ENCODE peak calls at places on chromosome 20, in six cellular contexts. Y, N, O, I, P and T are unnamed samples.

GRCh38 chr20:47392015-47392720 is 35.7 kb upstream of the ZMYND8 start:
- DNase-seq in Y (no peak), N (peak; percentile 89), O (peak; percentile 99), I (no peak), P (peak; percentile 97), T (no peak)

GRCh38 chr20:29750268-29750899 is 1507.1 kb upstream of the DEFB115 start:
- DNase-seq in Y (no peak), N (no peak), O (no peak), I (no peak), P (no peak), T (no peak)

GRCh38 chr20:59055302-59055701 is 12.7 kb upstream of the PRELID3B start:
- DNase-seq in Y (no peak), N (no peak), O (peak; percentile 50), I (no peak), P (peak; percentile 37), T (peak; percentile 25)

GRCh38 chr20:11537032-11537431 is 380.7 kb upstream of the BTBD3 start:
- DNase-seq in Y (no peak), N (no peak), O (no peak), I (no peak), P (no peak), T (no peak)

GRCh38 chr20:57841297-57841866 is 131.6 kb upstream of the PMEPA1 start:
- DNase-seq in Y (no peak), N (no peak), O (no peak), I (no peak), P (no peak), T (no peak)

GRCh38 chr20:48153523-48153922 is 368.2 kb upstream of the SULF2 start:
- DNase-seq in Y (no peak), N (no peak), O (no peak), I (no peak), P (no peak), T (no peak)

GRCh38 chr20:13259921-13260320 is 38.8 kb downstream of the ISM1 start:
- DNase-seq in Y (no peak), N (no peak), O (no peak), I (no peak), P (no peak), T (no peak)

GRCh38 chr20:50520222-50520877 is 10.2 kb downstream of the PTPN1 start:
- DNase-seq in Y (no peak), N (no peak), O (no peak), I (no peak), P (no peak), T (no peak)

GRCh38 chr20:44454301-44454963 is 21.2 kb upstream of the TTPAL start:
- DNase-seq in Y (no peak), N (no peak), O (no peak), I (no peak), P (no peak), T (no peak)

GRCh38 chr20:1894471-1894950 is 696 bp upstream of the SIRPA start:
- DNase-seq in Y (peak; percentile 45), N (no peak), O (peak; percentile 71), I (peak; percentile 46), P (peak; percentile 59), T (peak; percentile 69)

GRCh38 chr20:59988141-59988540 is 29.9 kb downstream of the CDH26 start:
- DNase-seq in Y (no peak), N (no peak), O (peak; percentile 67), I (no peak), P (peak; percentile 11), T (no peak)

GRCh38 chr20:44291754-44292153 is 19.2 kb downstream of the FITM2 start:
- DNase-seq in Y (no peak), N (no peak), O (no peak), I (no peak), P (no peak), T (no peak)

GRCh38 chr20:3747471-3747870 is 15.0 kb downstream of the HSPA12B start:
- DNase-seq in Y (no peak), N (no peak), O (no peak), I (no peak), P (no peak), T (no peak)

GRCh38 chr20:53949319-53949839 is 121.0 kb downstream of the BCAS1 start:
- DNase-seq in Y (no peak), N (peak; percentile 83), O (peak; percentile 95), I (no peak), P (peak; percentile 94), T (peak; percentile 41)

GRCh38 chr20:44247131-44247571 is at the start of gene GDAP1L1:
- DNase-seq in Y (no peak), N (no peak), O (no peak), I (peak; percentile 40), P (no peak), T (peak; percentile 32)

GRCh38 chr20:20687319-20687718 is 25.1 kb downstream of the RALGAPA2 start:
- DNase-seq in Y (no peak), N (no peak), O (no peak), I (no peak), P (no peak), T (no peak)

GRCh38 chr20:58718121-58718563 is 25.5 kb downstream of the NPEPL1 start:
- DNase-seq in Y (no peak), N (no peak), O (no peak), I (peak; percentile 12), P (no peak), T (no peak)

GRCh38 chr20:54555150-54555549 is 79.8 kb downstream of the DOK5 start:
- DNase-seq in Y (no peak), N (no peak), O (no peak), I (no peak), P (no peak), T (no peak)

GRCh38 chr20:57092112-57092899 is 174.1 kb downstream of the BMP7 start:
- DNase-seq in Y (no peak), N (no peak), O (peak; percentile 54), I (peak; percentile 77), P (peak; percentile 26), T (peak; percentile 24)

GRCh38 chr20:47295921-47296426 is 60.5 kb downstream of the ZMYND8 start:
- DNase-seq in Y (no peak), N (no peak), O (peak; percentile 87), I (no peak), P (no peak), T (no peak)

GRCh38 chr20:37407573-37408002 is 61.6 kb downstream of the SRC start:
- DNase-seq in Y (peak; percentile 49), N (no peak), O (peak; percentile 37), I (no peak), P (no peak), T (peak; percentile 57)

GRCh38 chr20:37407117-37407566 is 61.2 kb downstream of the SRC start:
- DNase-seq in Y (no peak), N (no peak), O (peak; percentile 74), I (no peak), P (no peak), T (no peak)

GRCh38 chr20:37405351-37405897 is 59.5 kb downstream of the SRC start:
- DNase-seq in Y (no peak), N (no peak), O (no peak), I (no peak), P (no peak), T (no peak)

GRCh38 chr20:37404461-37404881 is 58.5 kb downstream of the SRC start:
- DNase-seq in Y (no peak), N (no peak), O (no peak), I (no peak), P (no peak), T (no peak)

GRCh38 chr20:37406010-37406998 is 60.4 kb downstream of the SRC start:
- DNase-seq in Y (no peak), N (no peak), O (peak; percentile 28), I (no peak), P (peak; percentile 28), T (peak; percentile 52)
- H3K4me3 ChIP-seq in Y (no peak overlapping the region), N (peak overlapping the region; percentile 41), O (peak overlapping the region; percentile 28), I (peak overlapping the region; percentile 31), P (peak overlapping the region; percentile 26), T (no peak overlapping the region)

DNA sequence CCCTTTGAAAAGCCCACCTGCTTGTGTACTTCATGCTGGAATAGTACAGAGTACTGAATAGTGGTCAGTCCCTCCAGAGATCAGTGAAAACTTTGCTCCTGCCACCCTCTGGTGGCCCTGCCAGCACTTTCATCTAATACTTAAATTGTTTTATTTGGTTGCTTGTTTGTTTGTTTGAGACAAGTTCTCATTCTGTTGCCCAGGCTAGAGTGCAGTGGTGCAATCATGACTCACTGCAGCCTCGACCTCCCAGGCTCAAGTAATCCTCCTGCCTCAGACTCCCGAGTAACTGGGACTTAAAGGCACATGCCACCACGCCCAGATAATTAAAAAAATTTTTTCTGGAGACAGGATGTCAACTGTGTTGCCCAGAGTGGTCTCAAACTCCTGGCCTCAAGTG is 9.1 kb downstream of the FAM83D start:
- DNase-seq in Y (no peak), N (no peak), O (peak; percentile 55), I (no peak), P (no peak), T (no peak)
- TF ChIP-seq CTCF in Y (no peak), N (peak; percentile 19), O (peak; percentile 40), I (no peak), P (peak; percentile 22), T (no peak)

GRCh38 chr20:37566590-37567330 is 39.1 kb upstream of the BLCAP start:
- DNase-seq in Y (no peak), N (no peak), O (no peak), I (no peak), P (no peak), T (no peak)
- H3K4me3 ChIP-seq in Y (no peak overlapping the region), N (no peak overlapping the region), O (no peak overlapping the region), I (no peak overlapping the region), P (no peak overlapping the region), T (no peak overlapping the region)

GRCh38 chr20:17287503-17287902 is 60.7 kb downstream of the PCSK2 start:
- DNase-seq in Y (no peak), N (no peak), O (no peak), I (no peak), P (no peak), T (no peak)
- TF ChIP-seq CTCF in Y (no peak), N (peak; percentile 4), O (peak; percentile 3), I (no peak), P (peak; percentile 4), T (no peak)

GRCh38 chr20:9617062-9617461 is 102.7 kb downstream of the LAMP5 start:
- DNase-seq in Y (peak; percentile 35), N (peak; percentile 29), O (peak; percentile 70), I (peak; percentile 49), P (peak; percentile 66), T (peak; percentile 24)
- H3K4me3 ChIP-seq in Y (no peak overlapping the region), N (no peak overlapping the region), O (no peak overlapping the region), I (no peak overlapping the region), P (no peak overlapping the region), T (no peak overlapping the region)